ENCODE peak calls at places on chromosomes 2 and 18, in nine cellular contexts. Y is cardiac fibroblast, Q is dorsolateral prefrontal cortex, L is NCI-H69, W is NCI-H524, V is nucleus accumbens, E is tibial artery, R is retina, S is islet precursor cell. U is an unnamed sample.

GRCh38 chr18:33584845-33585775 is 7.1 kb downstream of the ASXL3 start:
- DNase-seq in S (no peak), Q (no peak), E (no peak), Y (no peak), R (no peak), V (no peak), W (no peak), L (peak; percentile 96), U (no peak)

GRCh38 chr2:200352631-200353030 is 46.1 kb downstream of the SPATS2L start:
- DNase-seq in Q (no peak), E (no peak), W (no peak), R (no peak), Y (peak; percentile 72), V (no peak), S (peak; percentile 86), L (no peak), U (peak; percentile 22)

GRCh38 chr18:55878224-55878623 is 290.2 kb upstream of the TCF4 start:
- DNase-seq in W (no peak), E (no peak), Q (no peak), R (no peak), Y (no peak), L (no peak), S (no peak), V (no peak), U (no peak)

GRCh38 chr2:58180635-58181034 is 60.5 kb downstream of the FANCL start:
- DNase-seq in W (no peak), Q (no peak), R (no peak), L (no peak), V (no peak), E (no peak), S (no peak), Y (no peak), U (no peak)

GRCh38 chr2:187136646-187137045 is 287.7 kb upstream of the ZSWIM2 start:
- DNase-seq in W (no peak), Q (no peak), L (no peak), V (no peak), S (no peak), E (no peak), R (no peak), Y (peak; percentile 56), U (no peak)

GRCh38 chr2:60849165-60849564 is 32.2 kb upstream of the REL start:
- DNase-seq in S (no peak), W (no peak), E (no peak), R (no peak), L (no peak), Q (no peak), Y (peak; percentile 33), V (no peak), U (no peak)

GRCh38 chr2:62654423-62654791 is 51.1 kb upstream of the EHBP1 start:
- DNase-seq in Q (no peak), E (no peak), L (no peak), S (no peak), R (no peak), V (no peak), Y (no peak), W (no peak), U (no peak)

GRCh38 chr2:128485761-128486639 is 167.3 kb upstream of the HS6ST1 start:
- DNase-seq in R (no peak), Q (no peak), E (peak; percentile 50), S (peak; percentile 51), L (no peak), V (no peak), W (no peak), Y (no peak), U (no peak)

GRCh38 chr18:62187543-62188378 is 706 bp downstream of the RELCH start:
- DNase-seq in E (peak; percentile 65), L (peak; percentile 81), Y (peak; percentile 32), Q (no peak), R (peak; percentile 51), W (peak; percentile 65), S (peak; percentile 58), V (no peak), U (peak; percentile 29)

U was measured in AG08396.